ENCODE peak calls at places on chromosomes 11 and 22, in ten cellular contexts. One of them, this sample, is unnamed.

GRCh38 chr11:91820709-91821108 is 403.9 kb upstream of the FAT3 start:
- DNase-seq in endothelial cell of umbilical vein: no peak
- DNase-seq in spleen: no peak
- DNase-seq in SK-N-SH: no peak
- DNase-seq in HCT116: no peak
- DNase-seq in prostate gland: no peak
- DNase-seq in SK-N-MC: no peak
- DNase-seq in breast epithelium: no peak
- DNase-seq in HepG2: no peak
- DNase-seq in upper lobe of left lung: no peak
- DNase-seq in this sample: no peak

GRCh38 chr11:132821027-132821426 is 711.3 kb downstream of the OPCML start:
- DNase-seq in endothelial cell of umbilical vein: no peak
- DNase-seq in spleen: no peak
- DNase-seq in SK-N-SH: peak; percentile 35
- DNase-seq in HCT116: no peak
- DNase-seq in prostate gland: no peak
- DNase-seq in SK-N-MC: no peak
- DNase-seq in breast epithelium: no peak
- DNase-seq in HepG2: no peak
- DNase-seq in upper lobe of left lung: no peak
- DNase-seq in this sample: no peak

GRCh38 chr22:32473388-32473952 is 1.1 kb upstream of the FBXO7 start:
- DNase-seq in endothelial cell of umbilical vein: peak; percentile 81
- DNase-seq in spleen: no peak
- DNase-seq in SK-N-SH: peak; percentile 61
- DNase-seq in HCT116: peak; percentile 68
- DNase-seq in prostate gland: no peak
- DNase-seq in SK-N-MC: peak; percentile 58
- DNase-seq in breast epithelium: no peak
- DNase-seq in HepG2: peak; percentile 76
- DNase-seq in upper lobe of left lung: no peak
- DNase-seq in this sample: no peak

GRCh38 chr11:47765086-47765485 is 2.1 kb downstream of the FNBP4 start:
- DNase-seq in endothelial cell of umbilical vein: no peak
- DNase-seq in spleen: no peak
- DNase-seq in SK-N-SH: no peak
- DNase-seq in HCT116: no peak
- DNase-seq in prostate gland: no peak
- DNase-seq in SK-N-MC: no peak
- DNase-seq in breast epithelium: no peak
- DNase-seq in HepG2: no peak
- DNase-seq in upper lobe of left lung: no peak
- DNase-seq in this sample: no peak

GRCh38 chr11:92489831-92490399 is 265.3 kb downstream of the FAT3 start:
- DNase-seq in endothelial cell of umbilical vein: no peak
- DNase-seq in spleen: no peak
- DNase-seq in SK-N-SH: peak; percentile 9
- DNase-seq in HCT116: no peak
- DNase-seq in prostate gland: no peak
- DNase-seq in SK-N-MC: no peak
- DNase-seq in breast epithelium: no peak
- DNase-seq in HepG2: no peak
- DNase-seq in upper lobe of left lung: no peak
- DNase-seq in this sample: no peak

GRCh38 chr11:100890779-100891178 is 203.7 kb downstream of the ARHGAP42 start:
- DNase-seq in endothelial cell of umbilical vein: no peak
- DNase-seq in spleen: no peak
- DNase-seq in SK-N-SH: no peak
- DNase-seq in HCT116: no peak
- DNase-seq in prostate gland: no peak
- DNase-seq in SK-N-MC: no peak
- DNase-seq in breast epithelium: no peak
- DNase-seq in HepG2: no peak
- DNase-seq in upper lobe of left lung: no peak
- DNase-seq in this sample: no peak

GRCh38 chr22:32649515-32650200 is 151.8 kb upstream of the TIMP3 start:
- DNase-seq in endothelial cell of umbilical vein: no peak
- DNase-seq in spleen: no peak
- DNase-seq in SK-N-SH: no peak
- DNase-seq in HCT116: no peak
- DNase-seq in prostate gland: no peak
- DNase-seq in SK-N-MC: no peak
- DNase-seq in breast epithelium: no peak
- DNase-seq in HepG2: no peak
- DNase-seq in upper lobe of left lung: no peak
- DNase-seq in this sample: no peak

GRCh38 chr11:93832780-93833179 is 17.6 kb downstream of the VSTM5 start:
- DNase-seq in endothelial cell of umbilical vein: no peak
- DNase-seq in spleen: no peak
- DNase-seq in SK-N-SH: no peak
- DNase-seq in HCT116: no peak
- DNase-seq in prostate gland: no peak
- DNase-seq in SK-N-MC: no peak
- DNase-seq in breast epithelium: no peak
- DNase-seq in HepG2: no peak
- DNase-seq in upper lobe of left lung: no peak
- DNase-seq in this sample: no peak

GRCh38 chr11:94131363-94132115 is 2.9 kb downstream of the PANX1 start:
- DNase-seq in endothelial cell of umbilical vein: peak; percentile 54
- DNase-seq in spleen: no peak
- DNase-seq in SK-N-SH: peak; percentile 44
- DNase-seq in HCT116: no peak
- DNase-seq in prostate gland: no peak
- DNase-seq in SK-N-MC: no peak
- DNase-seq in breast epithelium: no peak
- DNase-seq in HepG2: no peak
- DNase-seq in upper lobe of left lung: no peak
- DNase-seq in this sample: peak; percentile 6

GRCh38 chr11:43982421-43982820 is 40.0 kb downstream of the C11orf96 start:
- DNase-seq in endothelial cell of umbilical vein: no peak
- DNase-seq in spleen: no peak
- DNase-seq in SK-N-SH: no peak
- DNase-seq in HCT116: no peak
- DNase-seq in prostate gland: no peak
- DNase-seq in SK-N-MC: no peak
- DNase-seq in breast epithelium: no peak
- DNase-seq in HepG2: no peak
- DNase-seq in upper lobe of left lung: no peak
- DNase-seq in this sample: no peak

GRCh38 chr22:41511521-41511968 is 32.7 kb downstream of the POLR3H start:
- DNase-seq in endothelial cell of umbilical vein: no peak
- DNase-seq in spleen: no peak
- DNase-seq in SK-N-SH: no peak
- DNase-seq in HCT116: no peak
- DNase-seq in prostate gland: no peak
- DNase-seq in SK-N-MC: no peak
- DNase-seq in breast epithelium: no peak
- DNase-seq in HepG2: no peak
- DNase-seq in upper lobe of left lung: no peak
- DNase-seq in this sample: no peak

GRCh38 chr11:62539238-62539925 is 7.2 kb downstream of the AHNAK start:
- DNase-seq in endothelial cell of umbilical vein: peak; percentile 65
- DNase-seq in spleen: no peak
- DNase-seq in SK-N-SH: peak; percentile 81
- DNase-seq in HCT116: no peak
- DNase-seq in prostate gland: no peak
- DNase-seq in SK-N-MC: no peak
- DNase-seq in breast epithelium: no peak
- DNase-seq in HepG2: no peak
- DNase-seq in upper lobe of left lung: peak; percentile 81
- DNase-seq in this sample: peak; percentile 45

GRCh38 chr11:91981995-91982394 is 242.6 kb upstream of the FAT3 start:
- DNase-seq in endothelial cell of umbilical vein: no peak
- DNase-seq in spleen: no peak
- DNase-seq in SK-N-SH: no peak
- DNase-seq in HCT116: no peak
- DNase-seq in prostate gland: peak; percentile 26
- DNase-seq in SK-N-MC: no peak
- DNase-seq in breast epithelium: no peak
- DNase-seq in HepG2: no peak
- DNase-seq in upper lobe of left lung: no peak
- DNase-seq in this sample: no peak

GRCh38 chr11:120210651-120211521 is at the start of gene OAF:
- DNase-seq in endothelial cell of umbilical vein: peak; percentile 84
- DNase-seq in spleen: peak; percentile 87
- DNase-seq in SK-N-SH: peak; percentile 90
- DNase-seq in HCT116: peak; percentile 55
- DNase-seq in prostate gland: peak; percentile 50
- DNase-seq in SK-N-MC: no peak
- DNase-seq in breast epithelium: no peak
- DNase-seq in HepG2: peak; percentile 86
- DNase-seq in upper lobe of left lung: peak; percentile 93
- DNase-seq in this sample: peak; percentile 58

GRCh38 chr22:47618611-47619010 is 856.2 kb downstream of the TBC1D22A start:
- DNase-seq in endothelial cell of umbilical vein: no peak
- DNase-seq in spleen: peak; percentile 54
- DNase-seq in SK-N-SH: no peak
- DNase-seq in HCT116: no peak
- DNase-seq in prostate gland: no peak
- DNase-seq in SK-N-MC: no peak
- DNase-seq in breast epithelium: peak; percentile 33
- DNase-seq in HepG2: no peak
- DNase-seq in upper lobe of left lung: no peak
- DNase-seq in this sample: no peak

GRCh38 chr11:120030411-120030810 is 107.5 kb downstream of the TRIM29 start:
- DNase-seq in endothelial cell of umbilical vein: no peak
- DNase-seq in spleen: no peak
- DNase-seq in SK-N-SH: no peak
- DNase-seq in HCT116: no peak
- DNase-seq in prostate gland: no peak
- DNase-seq in SK-N-MC: no peak
- DNase-seq in breast epithelium: no peak
- DNase-seq in HepG2: no peak
- DNase-seq in upper lobe of left lung: no peak
- DNase-seq in this sample: no peak

GRCh38 chr11:122241561-122241960 is 125.5 kb upstream of the BLID start:
- DNase-seq in endothelial cell of umbilical vein: no peak
- DNase-seq in spleen: no peak
- DNase-seq in SK-N-SH: no peak
- DNase-seq in HCT116: no peak
- DNase-seq in prostate gland: no peak
- DNase-seq in SK-N-MC: no peak
- DNase-seq in breast epithelium: no peak
- DNase-seq in HepG2: no peak
- DNase-seq in upper lobe of left lung: no peak
- DNase-seq in this sample: no peak

GRCh38 chr11:21316591-21316990 is 647.2 kb downstream of the NELL1 start:
- DNase-seq in endothelial cell of umbilical vein: no peak
- DNase-seq in spleen: no peak
- DNase-seq in SK-N-SH: no peak
- DNase-seq in HCT116: no peak
- DNase-seq in prostate gland: no peak
- DNase-seq in SK-N-MC: no peak
- DNase-seq in breast epithelium: no peak
- DNase-seq in HepG2: no peak
- DNase-seq in upper lobe of left lung: no peak
- DNase-seq in this sample: no peak

DNA sequence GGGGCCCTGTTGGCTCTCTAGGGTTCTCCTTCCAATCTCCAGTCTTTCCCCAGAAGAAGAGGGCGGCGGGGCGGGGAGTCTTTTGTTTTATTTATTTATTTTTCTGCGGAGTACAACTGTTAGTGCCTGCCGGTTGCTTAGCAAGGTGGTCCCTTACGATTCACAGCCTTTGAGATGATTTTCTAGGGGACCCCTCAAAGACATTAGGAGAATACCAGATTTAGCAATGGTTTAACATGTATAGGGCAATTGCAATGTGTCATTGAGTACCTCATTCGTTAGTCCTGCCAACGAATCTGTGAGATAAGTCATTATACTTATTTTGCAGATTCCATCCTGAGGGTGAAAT is 307 bp upstream of the MRPL16 start:
- DNase-seq in endothelial cell of umbilical vein: no peak
- DNase-seq in spleen: no peak
- DNase-seq in SK-N-SH: no peak
- DNase-seq in HCT116: no peak
- DNase-seq in prostate gland: no peak
- DNase-seq in SK-N-MC: peak; percentile 28
- DNase-seq in breast epithelium: no peak
- DNase-seq in HepG2: no peak
- DNase-seq in upper lobe of left lung: no peak
- DNase-seq in this sample: no peak
- TF ChIP-seq POLR2AphosphoS5 in endothelial cell of umbilical vein: no peak
- TF ChIP-seq POLR2AphosphoS5 in spleen: no peak
- TF ChIP-seq POLR2AphosphoS5 in SK-N-SH: peak; percentile 14
- TF ChIP-seq POLR2AphosphoS5 in HCT116: no peak
- TF ChIP-seq POLR2AphosphoS5 in prostate gland: no peak
- TF ChIP-seq POLR2AphosphoS5 in SK-N-MC: peak; percentile 19
- TF ChIP-seq POLR2AphosphoS5 in breast epithelium: no peak
- TF ChIP-seq POLR2AphosphoS5 in HepG2: no peak
- TF ChIP-seq POLR2AphosphoS5 in upper lobe of left lung: no peak
- TF ChIP-seq POLR2AphosphoS5 in this sample: no peak

GRCh38 chr11:68542617-68543016 is 82.1 kb downstream of the PPP6R3 start:
- DNase-seq in endothelial cell of umbilical vein: no peak
- DNase-seq in spleen: no peak
- DNase-seq in SK-N-SH: no peak
- DNase-seq in HCT116: no peak
- DNase-seq in prostate gland: no peak
- DNase-seq in SK-N-MC: no peak
- DNase-seq in breast epithelium: no peak
- DNase-seq in HepG2: no peak
- DNase-seq in upper lobe of left lung: no peak
- DNase-seq in this sample: no peak
- TF ChIP-seq POLR2AphosphoS5 in endothelial cell of umbilical vein: no peak
- TF ChIP-seq POLR2AphosphoS5 in spleen: no peak
- TF ChIP-seq POLR2AphosphoS5 in SK-N-SH: peak; percentile 40
- TF ChIP-seq POLR2AphosphoS5 in HCT116: no peak
- TF ChIP-seq POLR2AphosphoS5 in prostate gland: no peak
- TF ChIP-seq POLR2AphosphoS5 in SK-N-MC: no peak
- TF ChIP-seq POLR2AphosphoS5 in breast epithelium: no peak
- TF ChIP-seq POLR2AphosphoS5 in HepG2: no peak
- TF ChIP-seq POLR2AphosphoS5 in upper lobe of left lung: no peak
- TF ChIP-seq POLR2AphosphoS5 in this sample: no peak

GRCh38 chr22:38309614-38310517 is 7.4 kb downstream of the CSNK1E start:
- DNase-seq in endothelial cell of umbilical vein: no peak
- DNase-seq in spleen: peak; percentile 47
- DNase-seq in SK-N-SH: no peak
- DNase-seq in HCT116: no peak
- DNase-seq in prostate gland: no peak
- DNase-seq in SK-N-MC: no peak
- DNase-seq in breast epithelium: no peak
- DNase-seq in HepG2: peak; percentile 94
- DNase-seq in upper lobe of left lung: no peak
- DNase-seq in this sample: no peak
- TF ChIP-seq POLR2AphosphoS5 in endothelial cell of umbilical vein: no peak
- TF ChIP-seq POLR2AphosphoS5 in spleen: no peak
- TF ChIP-seq POLR2AphosphoS5 in SK-N-SH: no peak
- TF ChIP-seq POLR2AphosphoS5 in HCT116: no peak
- TF ChIP-seq POLR2AphosphoS5 in prostate gland: no peak
- TF ChIP-seq POLR2AphosphoS5 in SK-N-MC: no peak
- TF ChIP-seq POLR2AphosphoS5 in breast epithelium: no peak
- TF ChIP-seq POLR2AphosphoS5 in HepG2: no peak
- TF ChIP-seq POLR2AphosphoS5 in upper lobe of left lung: no peak
- TF ChIP-seq POLR2AphosphoS5 in this sample: no peak

DNA sequence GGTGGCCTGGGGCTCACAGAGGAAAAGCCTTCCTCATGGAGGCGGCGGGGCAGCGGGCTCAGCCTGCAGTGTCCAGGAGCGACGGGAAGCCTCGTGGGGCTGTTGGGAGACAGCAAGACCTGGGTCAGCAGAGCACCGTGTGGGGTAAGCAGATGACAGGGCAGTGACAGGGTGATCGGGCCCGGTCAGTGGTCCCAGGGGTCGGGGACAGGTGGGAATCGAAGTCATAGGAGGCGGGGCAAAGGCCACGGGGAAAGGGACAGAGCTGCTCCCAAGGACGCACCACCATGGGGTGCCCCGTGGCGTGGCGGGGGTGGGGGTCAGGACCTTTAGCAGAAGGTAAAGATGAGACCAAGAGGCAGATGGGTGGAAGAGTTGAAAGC is 49.8 kb downstream of the CDKN1C start:
- DNase-seq in endothelial cell of umbilical vein: no peak
- DNase-seq in spleen: no peak
- DNase-seq in SK-N-SH: no peak
- DNase-seq in HCT116: no peak
- DNase-seq in prostate gland: no peak
- DNase-seq in SK-N-MC: no peak
- DNase-seq in breast epithelium: no peak
- DNase-seq in HepG2: no peak
- DNase-seq in upper lobe of left lung: no peak
- DNase-seq in this sample: no peak
- TF ChIP-seq POLR2AphosphoS5 in endothelial cell of umbilical vein: no peak
- TF ChIP-seq POLR2AphosphoS5 in spleen: no peak
- TF ChIP-seq POLR2AphosphoS5 in SK-N-SH: no peak
- TF ChIP-seq POLR2AphosphoS5 in HCT116: no peak
- TF ChIP-seq POLR2AphosphoS5 in prostate gland: no peak
- TF ChIP-seq POLR2AphosphoS5 in SK-N-MC: no peak
- TF ChIP-seq POLR2AphosphoS5 in breast epithelium: no peak
- TF ChIP-seq POLR2AphosphoS5 in HepG2: no peak
- TF ChIP-seq POLR2AphosphoS5 in upper lobe of left lung: no peak
- TF ChIP-seq POLR2AphosphoS5 in this sample: no peak

This sample was measured in H1.